ENCODE peak calls at places on chromosomes 16 and 17, in five cellular contexts. U is GM12878, N is SK-N-SH, L is K562, B is HepG2. V is an unnamed sample.
A peak's percentile ranks its signal among the peaks of the same experiment; 100 is the strongest.

GRCh38 chr17:53391197-53391596 is 431.5 kb upstream of the KIF2B start:
- DNase-seq in B (no peak), N (no peak), U (no peak), L (no peak), V (no peak)

GRCh38 chr17:40124279-40125141 is 2.7 kb downstream of the MSL1 start:
- DNase-seq in L (no peak), U (no peak), B (no peak), N (no peak), V (peak; percentile 48)

GRCh38 chr17:41329279-41329925 is 13.9 kb upstream of the KRTAP17-1 start:
- DNase-seq in L (peak; percentile 38), U (no peak), N (peak; percentile 70), B (peak; percentile 52), V (peak; percentile 56)

GRCh38 chr17:14144513-14144912 is 75.2 kb downstream of the COX10 start:
- DNase-seq in B (no peak), U (no peak), N (no peak), L (no peak), V (peak; percentile 12)

GRCh38 chr16:28162326-28162877 is 49.4 kb downstream of the XPO6 start:
- DNase-seq in N (no peak), L (no peak), U (no peak), B (no peak), V (no peak)

GRCh38 chr17:56359518-56359917 is 206.2 kb downstream of the ANKFN1 start:
- DNase-seq in N (no peak), B (no peak), L (no peak), U (no peak), V (no peak)

GRCh38 chr17:58680038-58680369 is 11.8 kb downstream of the TEX14 start:
- DNase-seq in B (no peak), U (no peak), L (no peak), N (no peak), V (no peak)

GRCh38 chr16:54287758-54288591 is 1.4 kb upstream of the IRX3 start:
- DNase-seq in U (no peak), B (no peak), N (no peak), L (no peak), V (no peak)

GRCh38 chr17:32692179-32692578 is 184.7 kb downstream of the MYO1D start:
- DNase-seq in U (no peak), N (no peak), B (no peak), L (no peak), V (no peak)

GRCh38 chr17:4999429-5000093 is 1.8 kb downstream of the KIF1C start:
- DNase-seq in B (no peak), U (no peak), N (no peak), L (no peak), V (no peak)

GRCh38 chr17:68993112-68993511 is 37.9 kb upstream of the ABCA8 start:
- DNase-seq in B (no peak), N (no peak), L (no peak), U (no peak), V (peak; percentile 38)

GRCh38 chr17:416293-417206 is 63.9 kb upstream of the RPH3AL start:
- DNase-seq in B (no peak), L (no peak), U (peak; percentile 85), N (no peak), V (no peak)

GRCh38 chr16:89599902-89600301 is 13.5 kb upstream of the DPEP1 start:
- DNase-seq in B (no peak), L (no peak), U (no peak), N (no peak), V (no peak)

GRCh38 chr17:49995055-49995738 is at the start of gene DLX3:
- DNase-seq in B (no peak), L (no peak), N (peak; percentile 81), U (no peak), V (peak; percentile 62)

GRCh38 chr17:38591759-38592241 is 14.0 kb downstream of the SRCIN1 start:
- DNase-seq in L (no peak), B (no peak), N (peak; percentile 50), U (no peak), V (no peak)

GRCh38 chr17:64230551-64231408 is 32.3 kb downstream of the TEX2 start:
- DNase-seq in N (no peak), U (no peak), B (no peak), L (no peak), V (peak; percentile 97)

GRCh38 chr16:3785413-3785812 is 68.1 kb upstream of the TRAP1 start:
- DNase-seq in B (no peak), N (no peak), U (no peak), L (no peak), V (no peak)

GRCh38 chr16:59593256-59593655 is 859.1 kb upstream of the GOT2 start:
- DNase-seq in B (no peak), L (no peak), N (no peak), U (no peak), V (peak; percentile 86)

GRCh38 chr16:84144301-84144858 is 597 bp downstream of the HSDL1 start:
- DNase-seq in L (peak; percentile 53), N (peak; percentile 67), B (no peak), U (no peak), V (peak; percentile 5)

GRCh38 chr17:61968757-61969156 is 41.0 kb upstream of the INTS2 start:
- DNase-seq in B (no peak), L (no peak), N (no peak), U (no peak), V (no peak)

GRCh38 chr17:17205368-17206148 is 575 bp downstream of the PLD6 start:
- DNase-seq in L (peak; percentile 67), U (peak; percentile 23), B (peak; percentile 42), N (peak; percentile 80), V (peak; percentile 21)

GRCh38 chr17:31369266-31369665 is 22.2 kb upstream of the RAB11FIP4 start:
- DNase-seq in U (no peak), N (no peak), B (no peak), L (no peak), V (peak; percentile 48)

GRCh38 chr16:49095539-49095938 is 186.1 kb downstream of the CBLN1 start:
- DNase-seq in U (no peak), B (no peak), N (no peak), L (no peak), V (no peak)
- TF ChIP-seq MXI1 in U (no peak), B (no peak), N (no peak), L (no peak), V (no peak)

GRCh38 chr17:77076046-77076882 is 64.5 kb upstream of the SEC14L1 start:
- DNase-seq in U (no peak), B (no peak), L (no peak), N (no peak), V (peak; percentile 9)
- H2AFZ ChIP-seq in U (no peak overlapping the region), B (no peak overlapping the region), L (peak overlapping the region; percentile 89), N (no peak overlapping the region), V (peak overlapping the region; percentile 5)

DNA sequence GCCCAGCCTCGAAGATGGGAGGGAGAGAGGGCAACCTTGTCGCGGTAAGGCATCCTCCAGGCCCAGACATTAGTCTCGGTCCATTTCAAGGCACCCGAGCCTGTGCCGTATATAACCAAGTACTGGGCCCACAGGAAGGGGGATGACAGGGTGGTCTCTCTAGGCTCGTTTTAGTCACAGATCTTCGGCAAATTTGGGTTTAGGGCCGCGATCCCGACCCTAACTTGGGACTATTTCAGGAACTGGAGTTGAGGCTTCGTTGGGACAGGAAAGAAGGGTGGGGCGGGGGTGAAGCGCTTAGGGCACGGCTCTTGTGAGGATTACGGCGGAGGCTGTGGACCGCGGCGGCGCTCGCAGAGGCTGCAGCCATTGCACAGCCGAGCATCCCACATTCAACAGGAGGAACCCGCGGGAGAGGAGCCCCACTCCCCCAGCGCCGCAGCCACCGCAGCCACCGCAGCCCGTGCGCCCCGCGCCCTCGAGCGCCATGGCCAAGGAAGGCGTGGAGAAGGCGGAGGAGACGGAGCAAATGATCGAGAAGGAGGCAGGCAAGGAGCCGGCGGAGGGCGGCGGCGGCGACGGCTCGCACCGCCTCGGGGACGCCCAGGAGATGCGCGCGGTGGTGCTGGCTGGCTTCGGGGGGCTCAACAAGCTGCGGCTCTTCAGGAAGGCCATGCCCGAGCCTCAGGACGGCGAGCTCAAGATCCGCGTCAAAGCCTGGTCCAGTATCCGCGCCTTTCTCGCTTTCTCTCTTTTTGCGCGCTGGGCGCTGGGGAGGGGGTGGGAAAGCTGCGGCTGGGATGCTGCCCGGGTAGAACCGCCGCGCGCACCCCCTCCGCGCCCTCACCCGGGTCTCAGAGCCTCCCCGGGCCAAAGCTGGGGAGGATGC is at the start of gene VAT1L:
- DNase-seq in L (no peak), B (no peak), U (no peak), N (peak; percentile 89), V (peak; percentile 63)
- TF ChIP-seq MXI1 in L (no peak), B (no peak), U (no peak), N (no peak), V (no peak)

DNA sequence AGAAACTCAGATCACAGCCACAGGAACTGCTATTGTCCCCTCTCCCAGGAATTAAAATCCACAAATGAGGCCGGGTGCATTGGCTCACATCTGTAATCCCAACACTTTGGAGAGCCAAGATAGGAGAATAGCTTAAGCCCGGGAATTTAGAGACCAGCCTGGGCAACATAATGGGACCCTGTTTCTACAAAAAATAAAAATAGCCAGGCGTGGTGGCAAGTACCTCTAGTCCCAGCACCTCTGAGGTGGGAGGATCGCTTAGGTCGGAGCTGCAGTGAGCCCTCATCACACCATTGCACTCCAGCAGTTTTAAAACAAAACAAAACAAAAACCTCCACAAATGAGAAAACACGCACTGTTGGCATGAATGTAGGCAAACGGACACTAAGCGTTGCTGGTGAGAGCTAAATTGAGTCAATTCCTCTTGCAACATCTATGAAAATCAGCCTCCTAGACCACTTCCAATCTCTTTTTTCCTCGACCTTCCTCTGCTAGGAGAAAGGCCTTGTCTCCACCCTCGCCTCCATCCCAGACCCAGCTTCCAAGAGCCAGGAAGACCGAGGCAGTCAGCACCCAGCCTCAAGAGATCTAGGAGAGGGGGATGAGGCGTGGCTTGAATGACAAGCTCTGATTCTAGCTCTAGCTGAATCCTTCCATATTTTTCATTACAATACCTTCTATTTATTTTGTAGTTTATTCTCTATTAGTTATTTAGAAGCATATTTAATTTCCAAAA is 14.8 kb downstream of the TLE7 start:
- DNase-seq in B (no peak), U (no peak), L (no peak), N (no peak), V (no peak)
- H2AFZ ChIP-seq in B (no peak overlapping the region), U (no peak overlapping the region), L (no peak overlapping the region), N (peak overlapping the region; percentile 22), V (no peak overlapping the region)